ENCODE peak calls at places on chromosomes 1 and 21, in four cellular contexts. Z is AG04450, V is fibroblast of lung, S is small intestine. E is an unnamed sample.

GRCh38 chr1:1086911-1087341 is 12.8 kb upstream of the RNF223 start:
- DNase-seq in Z (no peak), S (no peak), V (no peak), E (no peak)

GRCh38 chr1:85550784-85551516 is 29.6 kb upstream of the CCN1 start:
- DNase-seq in V (peak; percentile 91), Z (peak; percentile 58), S (no peak), E (no peak)

GRCh38 chr1:159008744-159009188 is 941 bp upstream of the IFI16 start:
- DNase-seq in S (peak; percentile 64), V (no peak), Z (no peak), E (peak; percentile 42)

GRCh38 chr1:100760511-100760910 is 41.0 kb downstream of the VCAM1 start:
- DNase-seq in V (no peak), S (no peak), Z (no peak), E (no peak)

GRCh38 chr1:23129846-23130245 is 38.8 kb downstream of the LUZP1 start:
- DNase-seq in S (no peak), V (peak; percentile 47), Z (no peak), E (no peak)

GRCh38 chr1:24779689-24780464 is 34.6 kb downstream of the CLIC4 start:
- DNase-seq in Z (no peak), V (no peak), S (no peak), E (no peak)

GRCh38 chr21:31161157-31161556 is 122.9 kb upstream of the KRTAP19-8 start:
- DNase-seq in Z (no peak), V (peak; percentile 78), S (no peak), E (no peak)

GRCh38 chr1:93723733-93724270 is 42.2 kb upstream of the BCAR3 start:
- DNase-seq in Z (no peak), V (no peak), S (no peak), E (no peak)

GRCh38 chr1:202129453-202130274 is 6.9 kb downstream of the GPR37L1 start:
- DNase-seq in S (no peak), V (no peak), Z (no peak), E (no peak)

GRCh38 chr1:170711682-170712081 is 47.8 kb downstream of the PRRX1 start:
- DNase-seq in V (peak; percentile 93), S (no peak), Z (peak; percentile 70), E (no peak)

GRCh38 chr1:157833155-157833554 is 8.5 kb downstream of the CD5L start:
- DNase-seq in V (no peak), Z (no peak), S (no peak), E (no peak)

GRCh38 chr1:69523032-69523431 is 44.7 kb upstream of the LRRC7 start:
- DNase-seq in S (no peak), Z (peak; percentile 84), V (peak; percentile 93), E (no peak)

GRCh38 chr1:37691497-37692077 is 729 bp upstream of the CDCA8 start:
- DNase-seq in V (peak; percentile 41), Z (no peak), S (peak; percentile 33), E (peak; percentile 92)

GRCh38 chr1:76690784-76691183 is 176.5 kb upstream of the ST6GALNAC5 start:
- DNase-seq in V (peak; percentile 10), Z (no peak), S (no peak), E (no peak)

GRCh38 chr1:2459757-2460156 is 16.3 kb upstream of the PLCH2 start:
- DNase-seq in S (no peak), V (peak; percentile 33), Z (peak; percentile 2), E (no peak)

DNA sequence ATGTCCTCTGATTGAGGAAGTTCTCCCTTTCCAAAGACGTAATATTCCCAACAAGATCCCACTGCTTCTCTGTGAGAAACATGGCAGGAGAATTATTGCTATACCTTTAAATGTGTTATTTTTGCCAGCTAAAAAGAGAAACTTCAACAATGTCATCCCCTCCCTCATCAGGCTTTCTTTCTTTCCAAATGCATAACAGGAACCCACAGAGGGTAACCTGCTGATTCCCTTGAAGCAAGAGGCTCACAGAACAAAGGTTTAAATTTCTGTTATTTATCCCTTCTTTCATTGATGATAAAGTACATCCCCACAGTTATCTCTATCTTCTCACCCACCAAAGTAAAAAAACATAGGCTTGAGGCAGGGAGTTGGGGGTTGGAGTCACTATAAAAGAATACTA is 102.1 kb downstream of the SLC30A10 start:
- DNase-seq in V (no peak), Z (no peak), S (no peak), E (no peak)
- H3K9me3 ChIP-seq in V (no peaks in the 10 kb centered on the region), Z (no peaks in the 10 kb centered on the region), S (no peaks in the 10 kb centered on the region), E (no peaks in the 10 kb centered on the region)

GRCh38 chr1:30904191-30904961 is 4.2 kb downstream of the SDC3 start:
- DNase-seq in S (no peak), V (no peak), Z (no peak), E (no peak)
- H3K9me3 ChIP-seq in S (no peaks in the 10 kb centered on the region), V (no peaks in the 10 kb centered on the region), Z (no peaks in the 10 kb centered on the region), E (no peaks in the 10 kb centered on the region)

GRCh38 chr1:225428879-225429455 is 1.1 kb upstream of the LBR start:
- DNase-seq in Z (no peak), V (no peak), S (no peak), E (no peak)
- H3K9me3 ChIP-seq in Z (peaks cover 9% of the 10 kb centered on the region), V (no peaks in the 10 kb centered on the region), S (no peaks in the 10 kb centered on the region), E (no peaks in the 10 kb centered on the region)

DNA sequence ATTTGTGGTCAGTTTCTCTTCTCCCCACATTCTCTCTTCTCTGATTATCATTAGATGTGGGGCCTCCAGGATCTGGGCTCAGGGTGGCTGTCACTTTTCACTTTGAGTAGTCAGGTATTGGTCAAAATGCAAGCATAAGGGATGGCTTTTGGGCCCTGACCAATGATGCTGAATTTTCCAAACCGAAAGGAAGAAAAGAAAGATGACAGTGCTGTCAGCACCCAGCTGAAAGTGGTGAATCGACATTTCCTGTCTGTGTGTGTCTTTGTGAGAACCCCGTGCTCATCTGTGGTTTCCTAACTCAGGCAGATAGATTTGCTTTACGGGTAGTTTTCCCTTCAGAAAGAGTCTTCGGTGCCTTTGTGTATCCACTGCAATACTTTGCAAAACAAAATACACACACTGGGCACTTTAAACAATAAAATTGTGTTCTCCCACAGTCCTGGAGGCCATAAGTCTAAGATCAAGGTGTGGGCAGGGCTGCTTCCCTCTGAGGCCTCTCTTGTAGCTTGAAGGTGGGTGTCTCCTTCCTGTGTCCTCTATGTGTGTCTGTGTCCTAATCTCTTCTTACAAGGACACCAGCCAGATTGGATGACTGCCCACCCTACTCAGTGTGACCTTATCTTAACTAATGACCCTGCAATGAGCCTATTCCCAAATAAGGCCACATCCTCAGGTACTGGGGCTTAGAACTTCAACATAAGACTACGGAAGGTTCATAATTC is 274.8 kb upstream of the AJAP1 start:
- DNase-seq in Z (no peak), S (no peak), V (peak; percentile 25), E (no peak)
- H3K9me3 ChIP-seq in Z (peaks cover 49% of the 10 kb centered on the region), S (no peaks in the 10 kb centered on the region), V (no peaks in the 10 kb centered on the region), E (peaks cover 6% of the 10 kb centered on the region)